ENCODE peak calls at places on chromosome 3, in seven cellular contexts. One of them, this sample, is unnamed.

GRCh38 chr3:45218578-45219390 is 7.3 kb downstream of the TMEM158 start:
- DNase-seq in A172: peak
- DNase-seq in stimulated activated CD4-positive, alpha-beta T cell treated with anti-CD3 and anti-CD28 coated beads, Interleukin-15, amount 100 ng/mL, for 1 hour: no peak
- DNase-seq in omental fat pad: no peak
- DNase-seq in CD4-positive, CD25-positive, alpha-beta regulatory T cell: no peak
- DNase-seq in nephron progenitor cell: no peak
- DNase-seq in ovary: no peak
- DNase-seq in this sample: no peak

GRCh38 chr3:42129014-42129953 is 38.1 kb downstream of the TRAK1 start:
- DNase-seq in stimulated activated CD4-positive, alpha-beta T cell treated with anti-CD3 and anti-CD28 coated beads, Interleukin-15, amount 100 ng/mL, for 1 hour: no peak
- DNase-seq in ovary: no peak
- DNase-seq in omental fat pad: no peak
- DNase-seq in A172: no peak
- DNase-seq in CD4-positive, CD25-positive, alpha-beta regulatory T cell: no peak
- DNase-seq in nephron progenitor cell: no peak
- DNase-seq in this sample: no peak

GRCh38 chr3:57391767-57392166 is 99.3 kb upstream of the ASB14 start:
- DNase-seq in A172: no peak
- DNase-seq in CD4-positive, CD25-positive, alpha-beta regulatory T cell: no peak
- DNase-seq in omental fat pad: no peak
- DNase-seq in ovary: no peak
- DNase-seq in nephron progenitor cell: no peak
- DNase-seq in stimulated activated CD4-positive, alpha-beta T cell treated with anti-CD3 and anti-CD28 coated beads, Interleukin-15, amount 100 ng/mL, for 1 hour: no peak
- DNase-seq in this sample: no peak

GRCh38 chr3:34016925-34017592 is 218.6 kb downstream of the PDCD6IP start:
- DNase-seq in omental fat pad: no peak
- DNase-seq in A172: peak
- DNase-seq in ovary: no peak
- DNase-seq in CD4-positive, CD25-positive, alpha-beta regulatory T cell: peak
- DNase-seq in stimulated activated CD4-positive, alpha-beta T cell treated with anti-CD3 and anti-CD28 coated beads, Interleukin-15, amount 100 ng/mL, for 1 hour: no peak
- DNase-seq in nephron progenitor cell: no peak
- DNase-seq in this sample: no peak

GRCh38 chr3:149061776-149062175 is 24.6 kb downstream of the HLTF start:
- DNase-seq in stimulated activated CD4-positive, alpha-beta T cell treated with anti-CD3 and anti-CD28 coated beads, Interleukin-15, amount 100 ng/mL, for 1 hour: no peak
- DNase-seq in CD4-positive, CD25-positive, alpha-beta regulatory T cell: no peak
- DNase-seq in ovary: no peak
- DNase-seq in A172: no peak
- DNase-seq in nephron progenitor cell: no peak
- DNase-seq in omental fat pad: no peak
- DNase-seq in this sample: no peak

GRCh38 chr3:13019243-13019701 is 54.0 kb downstream of the IQSEC1 start:
- DNase-seq in nephron progenitor cell: peak
- DNase-seq in stimulated activated CD4-positive, alpha-beta T cell treated with anti-CD3 and anti-CD28 coated beads, Interleukin-15, amount 100 ng/mL, for 1 hour: no peak
- DNase-seq in omental fat pad: no peak
- DNase-seq in CD4-positive, CD25-positive, alpha-beta regulatory T cell: no peak
- DNase-seq in ovary: peak
- DNase-seq in A172: peak
- DNase-seq in this sample: no peak

GRCh38 chr3:55329849-55330248 is 157.3 kb downstream of the WNT5A start:
- DNase-seq in stimulated activated CD4-positive, alpha-beta T cell treated with anti-CD3 and anti-CD28 coated beads, Interleukin-15, amount 100 ng/mL, for 1 hour: no peak
- DNase-seq in omental fat pad: no peak
- DNase-seq in A172: peak
- DNase-seq in CD4-positive, CD25-positive, alpha-beta regulatory T cell: no peak
- DNase-seq in nephron progenitor cell: no peak
- DNase-seq in ovary: no peak
- DNase-seq in this sample: no peak

GRCh38 chr3:99720985-99721632 is 82.7 kb downstream of the COL8A1 start:
- DNase-seq in CD4-positive, CD25-positive, alpha-beta regulatory T cell: no peak
- DNase-seq in nephron progenitor cell: no peak
- DNase-seq in stimulated activated CD4-positive, alpha-beta T cell treated with anti-CD3 and anti-CD28 coated beads, Interleukin-15, amount 100 ng/mL, for 1 hour: no peak
- DNase-seq in omental fat pad: peak
- DNase-seq in A172: peak
- DNase-seq in ovary: no peak
- DNase-seq in this sample: no peak

GRCh38 chr3:155805204-155805801 is 775 bp downstream of the C3orf33 start:
- DNase-seq in A172: peak
- DNase-seq in omental fat pad: no peak
- DNase-seq in nephron progenitor cell: peak
- DNase-seq in stimulated activated CD4-positive, alpha-beta T cell treated with anti-CD3 and anti-CD28 coated beads, Interleukin-15, amount 100 ng/mL, for 1 hour: no peak
- DNase-seq in ovary: peak
- DNase-seq in CD4-positive, CD25-positive, alpha-beta regulatory T cell: peak
- DNase-seq in this sample: no peak

GRCh38 chr3:101780661-101781060 is 1.6 kb downstream of the NXPE3 start:
- DNase-seq in omental fat pad: no peak
- DNase-seq in A172: peak
- DNase-seq in stimulated activated CD4-positive, alpha-beta T cell treated with anti-CD3 and anti-CD28 coated beads, Interleukin-15, amount 100 ng/mL, for 1 hour: no peak
- DNase-seq in CD4-positive, CD25-positive, alpha-beta regulatory T cell: no peak
- DNase-seq in ovary: peak
- DNase-seq in nephron progenitor cell: no peak
- DNase-seq in this sample: no peak

GRCh38 chr3:27526614-27527315 is 42.6 kb upstream of the SLC4A7 start:
- DNase-seq in stimulated activated CD4-positive, alpha-beta T cell treated with anti-CD3 and anti-CD28 coated beads, Interleukin-15, amount 100 ng/mL, for 1 hour: no peak
- DNase-seq in CD4-positive, CD25-positive, alpha-beta regulatory T cell: no peak
- DNase-seq in omental fat pad: no peak
- DNase-seq in A172: no peak
- DNase-seq in nephron progenitor cell: no peak
- DNase-seq in ovary: no peak
- DNase-seq in this sample: no peak

GRCh38 chr3:10352146-10352911 is 31.4 kb upstream of the SEC13 start:
- DNase-seq in CD4-positive, CD25-positive, alpha-beta regulatory T cell: no peak
- DNase-seq in ovary: no peak
- DNase-seq in omental fat pad: no peak
- DNase-seq in nephron progenitor cell: peak
- DNase-seq in stimulated activated CD4-positive, alpha-beta T cell treated with anti-CD3 and anti-CD28 coated beads, Interleukin-15, amount 100 ng/mL, for 1 hour: no peak
- DNase-seq in A172: peak
- DNase-seq in this sample: no peak

GRCh38 chr3:53161345-53161819 is 373 bp downstream of the PRKCD start:
- DNase-seq in CD4-positive, CD25-positive, alpha-beta regulatory T cell: peak
- DNase-seq in ovary: no peak
- DNase-seq in omental fat pad: no peak
- DNase-seq in A172: no peak
- DNase-seq in stimulated activated CD4-positive, alpha-beta T cell treated with anti-CD3 and anti-CD28 coated beads, Interleukin-15, amount 100 ng/mL, for 1 hour: no peak
- DNase-seq in nephron progenitor cell: no peak
- DNase-seq in this sample: no peak

GRCh38 chr3:44058022-44058867 is 183.4 kb upstream of the TOPAZ1 start:
- DNase-seq in A172: peak
- DNase-seq in CD4-positive, CD25-positive, alpha-beta regulatory T cell: peak
- DNase-seq in ovary: no peak
- DNase-seq in nephron progenitor cell: no peak
- DNase-seq in stimulated activated CD4-positive, alpha-beta T cell treated with anti-CD3 and anti-CD28 coated beads, Interleukin-15, amount 100 ng/mL, for 1 hour: no peak
- DNase-seq in omental fat pad: no peak
- DNase-seq in this sample: no peak

GRCh38 chr3:73546961-73547360 is 77.8 kb downstream of the PDZRN3 start:
- DNase-seq in omental fat pad: no peak
- DNase-seq in nephron progenitor cell: no peak
- DNase-seq in CD4-positive, CD25-positive, alpha-beta regulatory T cell: no peak
- DNase-seq in stimulated activated CD4-positive, alpha-beta T cell treated with anti-CD3 and anti-CD28 coated beads, Interleukin-15, amount 100 ng/mL, for 1 hour: no peak
- DNase-seq in ovary: no peak
- DNase-seq in A172: peak
- DNase-seq in this sample: no peak

GRCh38 chr3:82586414-82586813 is 825.0 kb upstream of the GBE1 start:
- DNase-seq in stimulated activated CD4-positive, alpha-beta T cell treated with anti-CD3 and anti-CD28 coated beads, Interleukin-15, amount 100 ng/mL, for 1 hour: no peak
- DNase-seq in ovary: no peak
- DNase-seq in omental fat pad: no peak
- DNase-seq in CD4-positive, CD25-positive, alpha-beta regulatory T cell: no peak
- DNase-seq in nephron progenitor cell: no peak
- DNase-seq in A172: no peak
- DNase-seq in this sample: no peak

GRCh38 chr3:127915115-127915936 is at the start of gene KBTBD12:
- DNase-seq in omental fat pad: no peak
- DNase-seq in stimulated activated CD4-positive, alpha-beta T cell treated with anti-CD3 and anti-CD28 coated beads, Interleukin-15, amount 100 ng/mL, for 1 hour: no peak
- DNase-seq in ovary: peak
- DNase-seq in A172: no peak
- DNase-seq in CD4-positive, CD25-positive, alpha-beta regulatory T cell: no peak
- DNase-seq in nephron progenitor cell: peak
- DNase-seq in this sample: peak

GRCh38 chr3:39407773-39408492 is 1.4 kb downstream of the RPSA start:
- DNase-seq in omental fat pad: no peak
- DNase-seq in stimulated activated CD4-positive, alpha-beta T cell treated with anti-CD3 and anti-CD28 coated beads, Interleukin-15, amount 100 ng/mL, for 1 hour: no peak
- DNase-seq in A172: no peak
- DNase-seq in CD4-positive, CD25-positive, alpha-beta regulatory T cell: no peak
- DNase-seq in nephron progenitor cell: no peak
- DNase-seq in ovary: no peak
- DNase-seq in this sample: no peak

GRCh38 chr3:140859592-140860336 is 81.9 kb upstream of the SLC25A36 start:
- DNase-seq in stimulated activated CD4-positive, alpha-beta T cell treated with anti-CD3 and anti-CD28 coated beads, Interleukin-15, amount 100 ng/mL, for 1 hour: no peak
- DNase-seq in omental fat pad: no peak
- DNase-seq in CD4-positive, CD25-positive, alpha-beta regulatory T cell: no peak
- DNase-seq in nephron progenitor cell: no peak
- DNase-seq in A172: peak
- DNase-seq in ovary: no peak
- DNase-seq in this sample: no peak

GRCh38 chr3:129366312-129366831 is 62.1 kb downstream of the EFCAB12 start:
- DNase-seq in stimulated activated CD4-positive, alpha-beta T cell treated with anti-CD3 and anti-CD28 coated beads, Interleukin-15, amount 100 ng/mL, for 1 hour: no peak
- DNase-seq in A172: no peak
- DNase-seq in omental fat pad: no peak
- DNase-seq in nephron progenitor cell: no peak
- DNase-seq in ovary: no peak
- DNase-seq in CD4-positive, CD25-positive, alpha-beta regulatory T cell: no peak
- DNase-seq in this sample: no peak

GRCh38 chr3:4819761-4820160 is 159.5 kb upstream of the BHLHE40 start:
- DNase-seq in nephron progenitor cell: no peak
- DNase-seq in stimulated activated CD4-positive, alpha-beta T cell treated with anti-CD3 and anti-CD28 coated beads, Interleukin-15, amount 100 ng/mL, for 1 hour: no peak
- DNase-seq in omental fat pad: no peak
- DNase-seq in A172: no peak
- DNase-seq in CD4-positive, CD25-positive, alpha-beta regulatory T cell: no peak
- DNase-seq in ovary: no peak
- DNase-seq in this sample: no peak

GRCh38 chr3:122957707-122958210 is 69.8 kb downstream of the SEMA5B start:
- DNase-seq in nephron progenitor cell: no peak
- DNase-seq in A172: no peak
- DNase-seq in CD4-positive, CD25-positive, alpha-beta regulatory T cell: no peak
- DNase-seq in stimulated activated CD4-positive, alpha-beta T cell treated with anti-CD3 and anti-CD28 coated beads, Interleukin-15, amount 100 ng/mL, for 1 hour: no peak
- DNase-seq in omental fat pad: no peak
- DNase-seq in ovary: no peak
- DNase-seq in this sample: no peak

GRCh38 chr3:67312205-67312604 is 314.1 kb downstream of the KBTBD8 start:
- DNase-seq in omental fat pad: no peak
- DNase-seq in nephron progenitor cell: no peak
- DNase-seq in stimulated activated CD4-positive, alpha-beta T cell treated with anti-CD3 and anti-CD28 coated beads, Interleukin-15, amount 100 ng/mL, for 1 hour: no peak
- DNase-seq in A172: no peak
- DNase-seq in CD4-positive, CD25-positive, alpha-beta regulatory T cell: no peak
- DNase-seq in ovary: no peak
- DNase-seq in this sample: no peak

GRCh38 chr3:161263057-161263456 is 41.9 kb downstream of the NMD3 start:
- DNase-seq in A172: no peak
- DNase-seq in nephron progenitor cell: no peak
- DNase-seq in stimulated activated CD4-positive, alpha-beta T cell treated with anti-CD3 and anti-CD28 coated beads, Interleukin-15, amount 100 ng/mL, for 1 hour: no peak
- DNase-seq in ovary: no peak
- DNase-seq in omental fat pad: no peak
- DNase-seq in CD4-positive, CD25-positive, alpha-beta regulatory T cell: peak
- DNase-seq in this sample: no peak

GRCh38 chr3:5187920-5188418 is 462 bp downstream of the EDEM1 start:
- DNase-seq in stimulated activated CD4-positive, alpha-beta T cell treated with anti-CD3 and anti-CD28 coated beads, Interleukin-15, amount 100 ng/mL, for 1 hour: peak
- DNase-seq in ovary: no peak
- DNase-seq in omental fat pad: no peak
- DNase-seq in CD4-positive, CD25-positive, alpha-beta regulatory T cell: peak
- DNase-seq in A172: no peak
- DNase-seq in nephron progenitor cell: peak
- DNase-seq in this sample: no peak

GRCh38 chr3:188568750-188569149 is 414.8 kb downstream of the LPP start:
- DNase-seq in omental fat pad: no peak
- DNase-seq in stimulated activated CD4-positive, alpha-beta T cell treated with anti-CD3 and anti-CD28 coated beads, Interleukin-15, amount 100 ng/mL, for 1 hour: no peak
- DNase-seq in A172: no peak
- DNase-seq in CD4-positive, CD25-positive, alpha-beta regulatory T cell: no peak
- DNase-seq in ovary: no peak
- DNase-seq in nephron progenitor cell: no peak
- DNase-seq in this sample: no peak

GRCh38 chr3:114455432-114455831 is 161.6 kb downstream of the TIGIT start:
- DNase-seq in nephron progenitor cell: no peak
- DNase-seq in CD4-positive, CD25-positive, alpha-beta regulatory T cell: no peak
- DNase-seq in A172: no peak
- DNase-seq in ovary: no peak
- DNase-seq in stimulated activated CD4-positive, alpha-beta T cell treated with anti-CD3 and anti-CD28 coated beads, Interleukin-15, amount 100 ng/mL, for 1 hour: no peak
- DNase-seq in omental fat pad: no peak
- DNase-seq in this sample: no peak

GRCh38 chr3:119639494-119640350 is 20.7 kb downstream of the POPDC2 start:
- DNase-seq in nephron progenitor cell: no peak
- DNase-seq in stimulated activated CD4-positive, alpha-beta T cell treated with anti-CD3 and anti-CD28 coated beads, Interleukin-15, amount 100 ng/mL, for 1 hour: no peak
- DNase-seq in omental fat pad: no peak
- DNase-seq in ovary: no peak
- DNase-seq in CD4-positive, CD25-positive, alpha-beta regulatory T cell: peak
- DNase-seq in A172: no peak
- DNase-seq in this sample: no peak

GRCh38 chr3:16802382-16802781 is 82.4 kb upstream of the PLCL2 start:
- DNase-seq in stimulated activated CD4-positive, alpha-beta T cell treated with anti-CD3 and anti-CD28 coated beads, Interleukin-15, amount 100 ng/mL, for 1 hour: no peak
- DNase-seq in nephron progenitor cell: no peak
- DNase-seq in CD4-positive, CD25-positive, alpha-beta regulatory T cell: no peak
- DNase-seq in A172: no peak
- DNase-seq in ovary: no peak
- DNase-seq in omental fat pad: no peak
- DNase-seq in this sample: no peak

GRCh38 chr3:72161870-72162617 is 377.1 kb upstream of the PROK2 start:
- DNase-seq in omental fat pad: peak
- DNase-seq in ovary: peak
- DNase-seq in CD4-positive, CD25-positive, alpha-beta regulatory T cell: no peak
- DNase-seq in A172: peak
- DNase-seq in nephron progenitor cell: peak
- DNase-seq in stimulated activated CD4-positive, alpha-beta T cell treated with anti-CD3 and anti-CD28 coated beads, Interleukin-15, amount 100 ng/mL, for 1 hour: no peak
- DNase-seq in this sample: no peak

GRCh38 chr3:177596822-177597271 is 399.6 kb upstream of the TBL1XR1 start:
- DNase-seq in ovary: no peak
- DNase-seq in A172: no peak
- DNase-seq in CD4-positive, CD25-positive, alpha-beta regulatory T cell: no peak
- DNase-seq in nephron progenitor cell: no peak
- DNase-seq in stimulated activated CD4-positive, alpha-beta T cell treated with anti-CD3 and anti-CD28 coated beads, Interleukin-15, amount 100 ng/mL, for 1 hour: no peak
- DNase-seq in omental fat pad: no peak
- DNase-seq in this sample: no peak

GRCh38 chr3:193974147-193974546 is 161.8 kb upstream of the HES1 start:
- DNase-seq in A172: peak
- DNase-seq in nephron progenitor cell: no peak
- DNase-seq in omental fat pad: no peak
- DNase-seq in ovary: no peak
- DNase-seq in stimulated activated CD4-positive, alpha-beta T cell treated with anti-CD3 and anti-CD28 coated beads, Interleukin-15, amount 100 ng/mL, for 1 hour: no peak
- DNase-seq in CD4-positive, CD25-positive, alpha-beta regulatory T cell: no peak
- DNase-seq in this sample: no peak

GRCh38 chr3:143716731-143717130 is 131.5 kb downstream of the SLC9A9 start:
- DNase-seq in ovary: no peak
- DNase-seq in CD4-positive, CD25-positive, alpha-beta regulatory T cell: no peak
- DNase-seq in nephron progenitor cell: no peak
- DNase-seq in stimulated activated CD4-positive, alpha-beta T cell treated with anti-CD3 and anti-CD28 coated beads, Interleukin-15, amount 100 ng/mL, for 1 hour: no peak
- DNase-seq in omental fat pad: no peak
- DNase-seq in A172: no peak
- DNase-seq in this sample: no peak

GRCh38 chr3:61730577-61731231 is 169.3 kb downstream of the PTPRG start:
- DNase-seq in A172: no peak
- DNase-seq in nephron progenitor cell: no peak
- DNase-seq in ovary: no peak
- DNase-seq in CD4-positive, CD25-positive, alpha-beta regulatory T cell: no peak
- DNase-seq in stimulated activated CD4-positive, alpha-beta T cell treated with anti-CD3 and anti-CD28 coated beads, Interleukin-15, amount 100 ng/mL, for 1 hour: no peak
- DNase-seq in omental fat pad: no peak
- DNase-seq in this sample: no peak

GRCh38 chr3:155326249-155326648 is 32.8 kb upstream of the STRIT1 start:
- DNase-seq in stimulated activated CD4-positive, alpha-beta T cell treated with anti-CD3 and anti-CD28 coated beads, Interleukin-15, amount 100 ng/mL, for 1 hour: no peak
- DNase-seq in A172: no peak
- DNase-seq in omental fat pad: no peak
- DNase-seq in nephron progenitor cell: no peak
- DNase-seq in CD4-positive, CD25-positive, alpha-beta regulatory T cell: no peak
- DNase-seq in ovary: no peak
- DNase-seq in this sample: no peak

GRCh38 chr3:11549580-11550140 is 94.1 kb downstream of the VGLL4 start:
- DNase-seq in CD4-positive, CD25-positive, alpha-beta regulatory T cell: no peak
- DNase-seq in A172: no peak
- DNase-seq in stimulated activated CD4-positive, alpha-beta T cell treated with anti-CD3 and anti-CD28 coated beads, Interleukin-15, amount 100 ng/mL, for 1 hour: no peak
- DNase-seq in omental fat pad: no peak
- DNase-seq in ovary: no peak
- DNase-seq in nephron progenitor cell: no peak
- DNase-seq in this sample: no peak

GRCh38 chr3:177979684-177980083 is 556.6 kb upstream of the KCNMB2 start:
- DNase-seq in omental fat pad: no peak
- DNase-seq in CD4-positive, CD25-positive, alpha-beta regulatory T cell: no peak
- DNase-seq in stimulated activated CD4-positive, alpha-beta T cell treated with anti-CD3 and anti-CD28 coated beads, Interleukin-15, amount 100 ng/mL, for 1 hour: no peak
- DNase-seq in ovary: no peak
- DNase-seq in nephron progenitor cell: no peak
- DNase-seq in A172: no peak
- DNase-seq in this sample: no peak